ENCODE peak calls at places on chromosomes 2 and 18, in ten cellular contexts. Z is fibroblast of lung, H is HFF-Myc, W is K562, R is endothelial cell of umbilical vein, A is omental fat pad, U is lung, Y is ascending aorta, P is testis, Q is HCT116. C is an unnamed sample.

GRCh38 chr2:218274586-218274985 is 4.3 kb downstream of the PNKD start:
- DNase-seq in A (no peak), P (no peak), Q (no peak), W (no peak), H (no peak), R (no peak), Z (no peak), U (no peak), Y (no peak), C (no peak)

GRCh38 chr2:177078416-177078815 is 134.2 kb upstream of the HNRNPA3 start:
- DNase-seq in Z (no peak), Q (no peak), U (peak), P (peak), Y (no peak), H (no peak), W (no peak), A (no peak), R (no peak), C (no peak)

GRCh38 chr2:10080536-10081304 is 509 bp upstream of the CYS1 start:
- DNase-seq in U (no peak), Y (no peak), Z (no peak), P (no peak), A (no peak), H (no peak), Q (no peak), R (no peak), W (no peak), C (no peak)

GRCh38 chr2:196830701-196831100 is 21.5 kb upstream of the C2orf66 start:
- DNase-seq in H (no peak), Y (no peak), P (no peak), Q (no peak), Z (no peak), A (no peak), R (no peak), W (no peak), U (no peak), C (no peak)

GRCh38 chr2:24839729-24840128 is 46.5 kb downstream of the CENPO start:
- DNase-seq in A (no peak), Q (no peak), H (no peak), Z (no peak), W (no peak), U (no peak), Y (no peak), R (no peak), P (no peak), C (no peak)

GRCh38 chr2:64975232-64975791 is 13.9 kb upstream of the SLC1A4 start:
- DNase-seq in Q (peak), W (no peak), Y (no peak), R (peak), U (no peak), Z (peak), P (peak), H (peak), A (peak), C (no peak)

GRCh38 chr18:961644-962355 is 57.1 kb downstream of the ADCYAP1 start:
- DNase-seq in R (peak), P (peak), Z (peak), H (peak), Y (no peak), U (no peak), A (no peak), Q (peak), W (peak), C (no peak)

GRCh38 chr2:153388246-153388645 is 90.3 kb downstream of the RPRM start:
- DNase-seq in Y (peak), Z (no peak), U (no peak), R (no peak), H (no peak), W (no peak), Q (no peak), P (no peak), A (no peak), C (no peak)

GRCh38 chr2:234403074-234403473 is 93.8 kb downstream of the ARL4C start:
- DNase-seq in P (no peak), U (no peak), Q (no peak), Y (no peak), Z (no peak), W (no peak), R (no peak), A (no peak), H (no peak), C (no peak)

GRCh38 chr2:64905338-64906024 is 83.7 kb upstream of the SLC1A4 start:
- DNase-seq in U (no peak), W (no peak), Y (no peak), Z (no peak), R (no peak), P (no peak), Q (no peak), A (no peak), H (no peak), C (no peak)

GRCh38 chr2:191358325-191359025 is 113.3 kb downstream of the MYO1B start:
- DNase-seq in R (no peak), Z (no peak), Y (no peak), W (no peak), Q (no peak), A (no peak), U (no peak), H (no peak), P (no peak), C (no peak)

GRCh38 chr2:241316825-241317224 is 1.1 kb downstream of the SEPTIN2 start:
- DNase-seq in Z (no peak), P (no peak), H (no peak), A (no peak), R (no peak), Q (no peak), U (no peak), W (no peak), Y (no peak), C (no peak)

GRCh38 chr2:56671973-56672569 is 488.3 kb downstream of the CCDC85A start:
- DNase-seq in A (no peak), Y (no peak), R (no peak), Q (no peak), Z (no peak), W (no peak), U (no peak), P (no peak), H (no peak), C (no peak)

GRCh38 chr2:27765621-27766286 is 5.8 kb upstream of the MRPL33 start:
- DNase-seq in Y (peak), W (peak), A (no peak), H (no peak), U (peak), Z (peak), R (peak), Q (peak), P (peak), C (no peak)

GRCh38 chr2:226799211-226799975 is at the start of gene IRS1:
- DNase-seq in Y (peak), Q (peak), A (no peak), R (peak), Z (peak), U (peak), H (no peak), W (peak), P (peak), C (peak)
- TF ChIP-seq CTCF in Y (no peak), Q (no peak), A (no peak), R (peak), Z (no peak), U (no peak), H (no peak), W (no peak), P (peak), C (peak)

DNA sequence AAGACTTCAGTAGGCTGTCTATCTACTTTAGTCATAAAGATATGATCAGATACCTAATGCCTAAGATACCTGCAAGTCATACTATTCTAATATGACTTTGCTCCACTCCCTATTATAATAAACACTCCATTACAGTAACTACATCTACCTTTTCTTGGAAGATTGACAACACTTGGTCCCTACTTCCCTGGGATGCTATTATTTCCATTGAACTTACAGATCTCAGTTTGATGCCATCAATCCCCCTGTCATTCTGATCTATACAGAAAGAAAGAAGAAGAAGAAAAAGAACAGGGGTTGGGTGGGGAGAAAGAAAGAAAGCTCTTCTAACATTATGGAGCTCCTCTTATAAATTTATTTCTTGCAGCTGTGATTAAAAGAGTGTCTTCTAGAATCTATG is 889.1 kb upstream of the NRXN1 start:
- DNase-seq in R (no peak), U (no peak), P (no peak), Y (no peak), Z (no peak), Q (no peak), H (no peak), W (no peak), A (no peak), C (no peak)
- TF ChIP-seq CTCF in R (no peak), U (no peak), P (no peak), Y (no peak), Z (no peak), Q (no peak), H (no peak), W (no peak), A (no peak), C (no peak)

GRCh38 chr18:6261938-6262337 is 152.8 kb downstream of the L3MBTL4 start:
- DNase-seq in R (no peak), U (no peak), W (no peak), Y (no peak), A (no peak), H (no peak), P (no peak), Q (no peak), Z (no peak), C (no peak)

GRCh38 chr18:6256521-6256920 is 158.2 kb downstream of the L3MBTL4 start:
- DNase-seq in P (peak), A (no peak), Z (no peak), W (no peak), H (no peak), U (no peak), Q (no peak), R (no peak), Y (no peak), C (no peak)

GRCh38 chr18:6255121-6255742 is 159.5 kb downstream of the L3MBTL4 start:
- DNase-seq in Q (no peak), H (no peak), A (no peak), U (no peak), R (no peak), W (no peak), Z (no peak), Y (no peak), P (no peak), C (no peak)

GRCh38 chr18:6257950-6258349 is 156.8 kb downstream of the L3MBTL4 start:
- DNase-seq in A (no peak), R (no peak), H (no peak), W (no peak), Z (no peak), Y (no peak), P (no peak), Q (no peak), U (no peak), C (no peak)
- TF ChIP-seq CTCF in A (no peak), R (no peak), H (no peak), W (no peak), Z (no peak), Y (no peak), P (no peak), Q (no peak), U (no peak), C (no peak)

GRCh38 chr18:12840382-12840781 is 43.7 kb downstream of the PTPN2 start:
- DNase-seq in U (no peak), Y (no peak), Q (no peak), A (no peak), Z (no peak), W (no peak), P (no peak), R (no peak), H (no peak), C (no peak)

GRCh38 chr18:12839526-12840196 is 44.4 kb downstream of the PTPN2 start:
- DNase-seq in H (no peak), P (no peak), Q (no peak), U (no peak), W (no peak), Y (no peak), A (no peak), R (no peak), Z (no peak), C (no peak)

GRCh38 chr18:12839057-12839525 is 44.9 kb downstream of the PTPN2 start:
- DNase-seq in A (no peak), U (no peak), W (no peak), R (no peak), P (no peak), H (no peak), Q (no peak), Y (no peak), Z (no peak), C (no peak)

GRCh38 chr18:12842459-12843380 is 41.3 kb downstream of the PTPN2 start:
- DNase-seq in Q (no peak), U (no peak), Z (no peak), P (no peak), Y (no peak), A (no peak), W (peak), H (no peak), R (no peak), C (no peak)

DNA sequence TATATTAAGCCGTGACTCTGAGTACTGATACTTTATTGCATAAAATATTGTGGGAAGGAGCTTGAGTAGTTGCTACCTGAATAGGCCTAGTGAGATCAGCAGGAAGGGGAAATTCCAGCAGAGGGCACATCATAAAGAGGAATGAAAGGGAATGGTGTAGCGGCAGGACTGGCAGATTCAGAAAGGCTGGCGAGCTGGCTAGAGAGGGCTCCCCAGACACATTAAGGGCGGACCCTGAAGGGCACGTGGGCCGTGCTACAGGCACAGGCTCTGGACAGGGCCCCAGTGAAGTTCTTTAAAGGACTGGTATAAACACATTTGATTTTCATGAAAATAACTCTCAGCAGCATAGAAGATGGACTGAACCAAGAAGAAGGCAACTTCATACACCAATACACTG is 43.0 kb downstream of the PTPN2 start:
- DNase-seq in Z (no peak), A (no peak), Y (no peak), Q (no peak), P (no peak), R (no peak), U (no peak), H (no peak), W (no peak), C (no peak)
- TF ChIP-seq CTCF in Z (no peak), A (no peak), Y (no peak), Q (no peak), P (no peak), R (no peak), U (no peak), H (no peak), W (no peak), C (no peak)

GRCh38 chr2:20224191-20224715 is 677 bp downstream of the SDC1 start:
- DNase-seq in W (no peak), H (no peak), Q (no peak), Z (no peak), U (no peak), R (no peak), Y (no peak), P (no peak), A (no peak), C (no peak)
- TF ChIP-seq CTCF in W (no peak), H (no peak), Q (no peak), Z (no peak), U (no peak), R (no peak), Y (no peak), P (no peak), A (no peak), C (no peak)

GRCh38 chr18:74166397-74166796 is 18.1 kb downstream of the TIMM21 start:
- DNase-seq in A (no peak), Z (no peak), Q (no peak), U (no peak), W (no peak), P (no peak), R (no peak), H (no peak), Y (no peak), C (no peak)

GRCh38 chr18:74163019-74163656 is 14.8 kb downstream of the TIMM21 start:
- DNase-seq in H (no peak), U (no peak), Z (no peak), P (no peak), A (no peak), Q (no peak), R (no peak), W (no peak), Y (no peak), C (no peak)
- TF ChIP-seq CTCF in H (no peak), U (no peak), Z (no peak), P (no peak), A (no peak), Q (no peak), R (no peak), W (no peak), Y (no peak), C (no peak)

C was measured in osteocyte.